ENCODE peak calls at places on chromosomes 13 and 19, in seven cellular contexts. O, U, Q, Y, N, J and E are unnamed samples.

GRCh38 chr13:29448124-29448685 is 147.3 kb downstream of the SLC7A1 start:
- DNase-seq in O (no peak), U (no peak), Q (no peak), Y (no peak), N (no peak), J (no peak), E (no peak)

GRCh38 chr19:53907193-53907581 is 1.9 kb upstream of the CACNG7 start:
- DNase-seq in O (no peak), U (no peak), Q (peak; percentile 39), Y (no peak), N (no peak), J (no peak), E (no peak)

GRCh38 chr19:1407662-1408299 is 395 bp downstream of the DAZAP1 start:
- DNase-seq in O (peak; percentile 31), U (no peak), Q (no peak), Y (no peak), N (no peak), J (no peak), E (no peak)

GRCh38 chr19:31214997-31215396 is 134.2 kb downstream of the TSHZ3 start:
- DNase-seq in O (no peak), U (no peak), Q (no peak), Y (no peak), N (no peak), J (no peak), E (no peak)

GRCh38 chr13:50712469-50712868 is 131.0 kb downstream of the DLEU7 start:
- DNase-seq in O (no peak), U (peak; percentile 80), Q (no peak), Y (no peak), N (no peak), J (no peak), E (no peak)

GRCh38 chr19:3154957-3155736 is 19.3 kb downstream of the GNA15 start:
- DNase-seq in O (peak; percentile 60), U (no peak), Q (peak; percentile 66), Y (peak; percentile 86), N (no peak), J (peak; percentile 78), E (no peak)

GRCh38 chr13:95020298-95020987 is 280.8 kb downstream of the ABCC4 start:
- DNase-seq in O (no peak), U (no peak), Q (no peak), Y (no peak), N (no peak), J (no peak), E (no peak)

GRCh38 chr13:82751221-82751620 is 1131.1 kb downstream of the SLITRK1 start:
- DNase-seq in O (no peak), U (peak; percentile 29), Q (no peak), Y (no peak), N (no peak), J (no peak), E (no peak)

GRCh38 chr19:18109731-18110671 is 12.4 kb downstream of the MAST3 start:
- DNase-seq in O (no peak), U (no peak), Q (peak; percentile 83), Y (peak; percentile 75), N (no peak), J (peak; percentile 40), E (no peak)

GRCh38 chr13:50015263-50015662 is at the start of gene KCNRG:
- DNase-seq in O (no peak), U (no peak), Q (no peak), Y (no peak), N (no peak), J (no peak), E (no peak)

GRCh38 chr13:109971745-109972090 is 185.3 kb upstream of the IRS2 start:
- DNase-seq in O (no peak), U (no peak), Q (no peak), Y (no peak), N (no peak), J (no peak), E (no peak)

GRCh38 chr13:22218784-22219183 is 547.9 kb downstream of the FGF9 start:
- DNase-seq in O (no peak), U (no peak), Q (no peak), Y (no peak), N (no peak), J (no peak), E (no peak)

GRCh38 chr13:22278336-22278929 is 607.6 kb downstream of the FGF9 start:
- DNase-seq in O (peak; percentile 6), U (peak; percentile 22), Q (peak; percentile 8), Y (peak; percentile 35), N (no peak), J (peak; percentile 40), E (no peak)

GRCh38 chr19:52542984-52543664 is 15.7 kb downstream of the ZNF808 start:
- DNase-seq in O (no peak), U (no peak), Q (no peak), Y (no peak), N (no peak), J (no peak), E (no peak)

GRCh38 chr13:95485045-95485517 is 67.4 kb upstream of the CLDN10 start:
- DNase-seq in O (no peak), U (no peak), Q (peak; percentile 50), Y (no peak), N (no peak), J (no peak), E (no peak)

GRCh38 chr13:32309812-32310706 is 5.1 kb downstream of the ZAR1L start:
- DNase-seq in O (no peak), U (peak; percentile 37), Q (peak; percentile 47), Y (peak; percentile 34), N (no peak), J (no peak), E (no peak)